ENCODE peak calls at places on chromosome 5, in seven cellular contexts. E is adipocyte, K is PC-3, Z is sciatic nerve, O is HCT116, F is left colon, H is kidney epithelial cell. I is an unnamed sample.

GRCh38 chr5:89628876-89629635 is 746.1 kb upstream of the MEF2C start:
- DNase-seq in K (peak; percentile 25), O (no peak), Z (no peak), F (no peak), E (no peak), H (no peak), I (no peak)

GRCh38 chr5:55360190-55360589 is 52.4 kb downstream of the MTREX start:
- DNase-seq in K (peak; percentile 7), H (no peak), Z (no peak), O (no peak), F (no peak), E (no peak), I (no peak)

GRCh38 chr5:307306-307705 is 14.2 kb upstream of the AHRR start:
- DNase-seq in Z (no peak), E (no peak), H (no peak), O (no peak), K (no peak), F (no peak), I (no peak)

GRCh38 chr5:14816374-14816998 is 55.1 kb downstream of the ANKH start:
- DNase-seq in K (peak; percentile 63), O (no peak), F (no peak), Z (no peak), H (no peak), E (no peak), I (no peak)

GRCh38 chr5:142841511-142842255 is 71.5 kb downstream of the ARHGAP26 start:
- DNase-seq in F (no peak), E (peak; percentile 50), Z (peak; percentile 72), H (no peak), K (no peak), O (no peak), I (no peak)

GRCh38 chr5:5795074-5795779 is 372.8 kb downstream of the ICE1 start:
- DNase-seq in O (no peak), H (no peak), K (no peak), Z (no peak), F (no peak), E (no peak), I (no peak)

GRCh38 chr5:81020478-81021167 is 60.5 kb downstream of the RASGRF2 start:
- DNase-seq in K (peak; percentile 38), E (peak; percentile 2), O (no peak), H (peak; percentile 42), F (no peak), Z (no peak), I (no peak)

GRCh38 chr5:107982703-107983425 is 312.1 kb upstream of the EFNA5 start:
- DNase-seq in Z (no peak), H (no peak), F (no peak), K (no peak), E (no peak), O (no peak), I (no peak)

GRCh38 chr5:88051148-88051547 is 217.5 kb downstream of the TMEM161B start:
- DNase-seq in Z (no peak), K (no peak), O (no peak), F (no peak), E (no peak), H (no peak), I (no peak)

GRCh38 chr5:178361657-178362445 is 129.2 kb upstream of the PHYKPL start:
- DNase-seq in E (no peak), Z (no peak), O (no peak), K (no peak), H (no peak), F (no peak), I (no peak)

GRCh38 chr5:36875051-36875788 is 1.3 kb upstream of the NIPBL start:
- DNase-seq in K (peak; percentile 57), Z (peak; percentile 68), H (no peak), F (peak; percentile 51), O (no peak), E (peak; percentile 82), I (peak; percentile 17)

GRCh38 chr5:126624534-126624933 is 23.8 kb downstream of the PHAX start:
- DNase-seq in O (peak; percentile 73), E (peak; percentile 85), H (peak; percentile 67), Z (no peak), K (peak; percentile 66), F (no peak), I (peak; percentile 82)

GRCh38 chr5:181246276-181247050 is 2.8 kb upstream of the RACK1 start:
- DNase-seq in O (peak; percentile 62), H (peak; percentile 23), F (peak; percentile 92), K (peak; percentile 87), Z (peak; percentile 95), E (peak; percentile 97), I (no peak)

GRCh38 chr5:58012103-58012502 is 447.8 kb downstream of the PLK2 start:
- DNase-seq in E (no peak), F (no peak), H (no peak), K (peak; percentile 6), O (no peak), Z (no peak), I (no peak)

GRCh38 chr5:610744-611730 is 1.1 kb upstream of the CEP72 start:
- DNase-seq in K (no peak), O (no peak), Z (no peak), E (no peak), H (no peak), F (peak; percentile 23), I (no peak)

GRCh38 chr5:123206618-123207320 is 117.7 kb downstream of the PRDM6 start:
- DNase-seq in O (no peak), E (peak; percentile 78), H (no peak), K (no peak), Z (no peak), F (no peak), I (no peak)

GRCh38 chr5:3325206-3325605 is 270.4 kb upstream of the IRX1 start:
- DNase-seq in H (no peak), K (no peak), E (no peak), Z (no peak), F (no peak), O (no peak), I (no peak)

GRCh38 chr5:77168187-77168883 is 42.1 kb upstream of the PDE8B start:
- DNase-seq in Z (no peak), O (no peak), F (peak; percentile 48), H (no peak), K (peak; percentile 30), E (peak; percentile 33), I (no peak)

GRCh38 chr5:7606840-7607453 is 211.0 kb downstream of the ADCY2 start:
- DNase-seq in H (no peak), K (no peak), O (no peak), F (no peak), E (no peak), Z (no peak), I (no peak)

GRCh38 chr5:13909271-13909670 is 35.2 kb downstream of the DNAH5 start:
- DNase-seq in Z (no peak), F (no peak), H (no peak), O (no peak), K (no peak), E (no peak), I (no peak)

GRCh38 chr5:136374003-136374402 is 8.7 kb upstream of the TRPC7 start:
- DNase-seq in H (no peak), Z (no peak), F (no peak), E (peak; percentile 27), O (no peak), K (peak; percentile 64), I (no peak)

GRCh38 chr5:109399092-109399759 is 10.5 kb downstream of the PJA2 start:
- DNase-seq in H (no peak), F (no peak), Z (no peak), K (no peak), O (no peak), E (no peak), I (no peak)

GRCh38 chr5:173602423-173602822 is 14.0 kb downstream of the BOD1 start:
- DNase-seq in Z (no peak), O (no peak), F (no peak), H (no peak), K (no peak), E (peak; percentile 70), I (no peak)

GRCh38 chr5:115452083-115452482 is 92.5 kb downstream of the FEM1C start:
- DNase-seq in Z (no peak), H (no peak), O (no peak), K (no peak), F (no peak), E (no peak), I (no peak)

GRCh38 chr5:38979535-38979934 is 94.7 kb downstream of the RICTOR start:
- DNase-seq in O (no peak), Z (no peak), E (no peak), F (no peak), K (no peak), H (no peak), I (no peak)

GRCh38 chr5:120101771-120102170 is 362.3 kb upstream of the PRR16 start:
- DNase-seq in Z (no peak), F (no peak), E (peak; percentile 67), H (no peak), K (no peak), O (no peak), I (no peak)

GRCh38 chr5:159133041-159133741 is 33.5 kb upstream of the EBF1 start:
- DNase-seq in O (peak; percentile 44), H (peak; percentile 12), Z (no peak), K (peak; percentile 79), F (no peak), E (peak; percentile 91), I (peak; percentile 27)

GRCh38 chr5:17113174-17113941 is 104.1 kb upstream of the BASP1 start:
- DNase-seq in K (peak; percentile 39), Z (no peak), O (no peak), F (no peak), H (peak; percentile 32), E (peak; percentile 83), I (no peak)

GRCh38 chr5:69364414-69364813 is 4.9 kb downstream of the AK6 start:
- DNase-seq in Z (no peak), F (no peak), O (peak; percentile 21), E (peak; percentile 11), H (no peak), K (peak; percentile 37), I (peak; percentile 56)

I was measured in SW 1271.